ENCODE peak calls at places on chromosomes 4 and X, in eight cellular contexts. B is lower leg skin, G is body of pancreas, A is thyroid gland, L is sigmoid colon, H is IMR-90, W is K562, T is adrenal gland. J is an unnamed sample.

GRCh38 chr4:123158576-123158975 is 236.2 kb upstream of the NUDT6 start:
- DNase-seq in T (no peak), B (no peak), A (no peak), H (no peak), L (no peak), G (no peak), W (no peak), J (no peak)

GRCh38 chrX:46876901-46877300 is 35.3 kb upstream of the JADE3 start:
- DNase-seq in B (no peak), H (no peak), A (no peak), G (no peak), L (no peak), W (no peak), T (no peak), J (no peak)

GRCh38 chr4:108060164-108060563 is 70.5 kb downstream of the HADH start:
- DNase-seq in L (no peak), A (peak; percentile 20), H (peak; percentile 46), T (peak; percentile 30), W (no peak), G (peak; percentile 35), B (no peak), J (no peak)

GRCh38 chr4:163988921-163989320 is 494.4 kb downstream of the TMA16 start:
- DNase-seq in L (no peak), A (no peak), G (no peak), B (no peak), T (no peak), W (no peak), H (no peak), J (no peak)

GRCh38 chr4:184994623-184995010 is 23.7 kb upstream of the HELT start:
- DNase-seq in L (no peak), B (no peak), H (no peak), W (no peak), A (no peak), T (no peak), G (no peak), J (no peak)

GRCh38 chrX:150570512-150570911 is 2.1 kb downstream of the MTM1 start:
- DNase-seq in H (no peak), B (no peak), A (no peak), G (no peak), T (no peak), W (no peak), L (no peak), J (no peak)

GRCh38 chr4:121484633-121485032 is 103.8 kb upstream of the QRFPR start:
- DNase-seq in W (peak; percentile 16), H (peak; percentile 66), A (peak; percentile 48), B (no peak), T (peak; percentile 33), G (peak; percentile 39), L (no peak), J (no peak)

GRCh38 chr4:112170451-112170993 is 25.3 kb downstream of the FAM241A start:
- DNase-seq in H (peak; percentile 92), T (no peak), L (no peak), B (no peak), W (peak; percentile 56), G (no peak), A (no peak), J (no peak)

GRCh38 chrX:2863646-2864045 is 34.9 kb downstream of the GYG2 start:
- DNase-seq in W (no peak), T (no peak), A (peak; percentile 13), L (no peak), G (no peak), B (no peak), H (peak; percentile 39), J (no peak)

GRCh38 chrX:110414679-110415439 is 56.2 kb downstream of the RTL9 start:
- DNase-seq in W (no peak), A (no peak), H (peak; percentile 77), G (no peak), L (no peak), T (no peak), B (no peak), J (no peak)

GRCh38 chrX:142095816-142096215 is 109.3 kb downstream of the MAGEC2 start:
- DNase-seq in A (no peak), B (no peak), T (no peak), W (no peak), G (no peak), H (no peak), L (no peak), J (no peak)

GRCh38 chr4:69092980-69093568 is 3.2 kb upstream of the UGT2B7 start:
- DNase-seq in W (no peak), T (no peak), G (no peak), H (no peak), B (no peak), L (no peak), A (no peak), J (no peak)

GRCh38 chr4:39255916-39256315 is 73.6 kb downstream of the WDR19 start:
- DNase-seq in H (no peak), G (no peak), W (no peak), T (no peak), B (no peak), A (no peak), L (no peak), J (no peak)

GRCh38 chr4:120056249-120056648 is 10.4 kb downstream of the MAD2L1 start:
- DNase-seq in A (no peak), W (no peak), L (no peak), H (peak; percentile 70), G (no peak), B (no peak), T (no peak), J (no peak)
- TF ChIP-seq POLR2A in A (no peak), W (no peak), L (no peak), H (no peak), G (no peak), B (no peak), T (no peak), J (no peak)

GRCh38 chr4:89056953-89057398 is at the start of gene FAM13A:
- DNase-seq in H (peak; percentile 97), W (peak; percentile 74), T (peak; percentile 75), L (peak; percentile 95), A (peak; percentile 91), B (peak; percentile 91), G (peak; percentile 95), J (no peak)
- TF ChIP-seq POLR2A in H (no peak), W (peak; percentile 88), T (peak; percentile 56), L (no peak), A (no peak), B (no peak), G (peak; percentile 35), J (no peak)

DNA sequence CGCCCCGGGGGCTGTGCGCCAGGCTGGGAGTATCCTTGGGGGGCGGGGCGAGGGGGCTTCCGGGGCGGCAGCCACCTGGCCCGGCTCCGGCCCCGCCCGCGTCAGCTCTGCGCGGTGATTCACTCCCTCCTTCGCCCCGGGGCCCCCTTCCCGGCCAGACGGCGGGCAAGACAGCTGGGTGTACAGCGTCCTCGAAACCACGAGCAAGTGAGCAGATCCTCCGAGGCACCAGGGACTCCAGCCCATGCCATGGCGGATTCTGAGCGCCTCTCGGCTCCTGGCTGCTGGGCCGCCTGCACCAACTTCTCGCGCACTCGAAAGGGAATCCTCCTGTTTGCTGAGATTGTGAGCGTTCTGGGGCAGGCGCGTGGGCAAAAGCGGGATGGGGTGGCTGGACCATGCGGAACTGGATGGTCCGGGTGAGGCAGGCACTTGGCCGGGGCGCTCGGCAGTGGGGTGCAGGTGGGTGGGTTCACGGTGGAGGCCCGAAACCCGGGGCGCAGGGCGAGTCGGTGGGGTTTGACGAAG is at the start of gene PLP2:
- DNase-seq in G (peak; percentile 64), L (peak; percentile 85), H (peak; percentile 40), B (no peak), T (peak; percentile 57), W (peak; percentile 51), A (peak; percentile 36), J (no peak)
- TF ChIP-seq POLR2A in G (peak; percentile 84), L (peak; percentile 40), H (peak; percentile 60), B (no peak), T (peak; percentile 68), W (peak; percentile 68), A (no peak), J (no peak)

GRCh38 chr4:26583865-26584652 is at the start of gene TBC1D19:
- DNase-seq in T (peak; percentile 85), H (peak; percentile 85), A (peak; percentile 90), G (peak; percentile 94), W (peak; percentile 73), B (peak; percentile 83), L (peak; percentile 95), J (no peak)
- TF ChIP-seq POLR2A in T (peak; percentile 73), H (no peak), A (no peak), G (peak; percentile 69), W (peak; percentile 60), B (no peak), L (no peak), J (no peak)

GRCh38 chr4:770022-770421 is 55.9 kb downstream of the CPLX1 start:
- DNase-seq in L (no peak), W (no peak), H (peak; percentile 38), A (no peak), T (no peak), B (no peak), G (no peak), J (no peak)

GRCh38 chr4:772776-773175 is 53.2 kb downstream of the CPLX1 start:
- DNase-seq in T (no peak), B (no peak), A (no peak), W (no peak), G (no peak), H (no peak), L (no peak), J (no peak)

GRCh38 chr4:773214-773613 is 52.7 kb downstream of the CPLX1 start:
- DNase-seq in H (no peak), G (no peak), L (no peak), B (no peak), T (no peak), W (no peak), A (no peak), J (no peak)

GRCh38 chr4:771464-771863 is 54.5 kb downstream of the CPLX1 start:
- DNase-seq in A (no peak), T (no peak), W (no peak), H (no peak), B (no peak), L (no peak), G (no peak), J (no peak)

GRCh38 chr4:772118-772517 is 53.8 kb downstream of the CPLX1 start:
- DNase-seq in L (no peak), B (no peak), G (no peak), A (no peak), W (no peak), H (no peak), T (no peak), J (no peak)
- TF ChIP-seq POLR2A in L (no peak), B (no peak), G (no peak), A (no peak), W (no peak), H (no peak), T (no peak), J (no peak)